ENCODE peak calls at places on chromosomes 12 and 14, in six cellular contexts. One of them, this sample, is unnamed.

GRCh38 chr14:71758198-71758955 is 173.9 kb upstream of the RGS6 start:
- DNase-seq in neural progenitor cell: no peak
- DNase-seq in suprapubic skin: no peak
- DNase-seq in left lung: no peak
- DNase-seq in tibial nerve: no peak
- DNase-seq in GM23338: no peak
- DNase-seq in this sample: no peak

GRCh38 chr12:113030875-113031525 is 25.5 kb upstream of the DTX1 start:
- DNase-seq in tibial nerve: peak
- DNase-seq in suprapubic skin: no peak
- DNase-seq in left lung: no peak
- DNase-seq in GM23338: peak
- DNase-seq in neural progenitor cell: peak
- DNase-seq in this sample: peak

GRCh38 chr14:98133806-98134205 is 1138.2 kb downstream of the BCL11B start:
- DNase-seq in suprapubic skin: no peak
- DNase-seq in GM23338: no peak
- DNase-seq in left lung: no peak
- DNase-seq in tibial nerve: no peak
- DNase-seq in neural progenitor cell: no peak
- DNase-seq in this sample: no peak

GRCh38 chr12:80632835-80633234 is 74.6 kb upstream of the MYF6 start:
- DNase-seq in tibial nerve: no peak
- DNase-seq in left lung: no peak
- DNase-seq in neural progenitor cell: peak
- DNase-seq in suprapubic skin: no peak
- DNase-seq in GM23338: peak
- DNase-seq in this sample: no peak

GRCh38 chr12:48901278-48901677 is 24.0 kb downstream of the FKBP11 start:
- DNase-seq in left lung: no peak
- DNase-seq in suprapubic skin: no peak
- DNase-seq in neural progenitor cell: no peak
- DNase-seq in tibial nerve: no peak
- DNase-seq in GM23338: no peak
- DNase-seq in this sample: no peak

GRCh38 chr14:95663226-95663797 is 22.9 kb upstream of the TCL1B start:
- DNase-seq in GM23338: no peak
- DNase-seq in suprapubic skin: no peak
- DNase-seq in left lung: no peak
- DNase-seq in neural progenitor cell: no peak
- DNase-seq in tibial nerve: no peak
- DNase-seq in this sample: no peak

GRCh38 chr14:62957562-62957961 is 87.7 kb downstream of the KCNH5 start:
- DNase-seq in tibial nerve: no peak
- DNase-seq in neural progenitor cell: no peak
- DNase-seq in suprapubic skin: no peak
- DNase-seq in left lung: peak
- DNase-seq in GM23338: no peak
- DNase-seq in this sample: no peak

GRCh38 chr14:106094654-106095189 is 568.3 kb downstream of the TMEM121 start:
- DNase-seq in suprapubic skin: no peak
- DNase-seq in GM23338: no peak
- DNase-seq in left lung: no peak
- DNase-seq in neural progenitor cell: peak
- DNase-seq in tibial nerve: no peak
- DNase-seq in this sample: no peak

GRCh38 chr14:65277027-65277426 is 135.5 kb upstream of the FUT8 start:
- DNase-seq in GM23338: no peak
- DNase-seq in left lung: no peak
- DNase-seq in tibial nerve: no peak
- DNase-seq in suprapubic skin: no peak
- DNase-seq in neural progenitor cell: no peak
- DNase-seq in this sample: no peak

GRCh38 chr12:52243774-52244614 is 11.0 kb downstream of the KRT7 start:
- DNase-seq in tibial nerve: peak
- DNase-seq in GM23338: no peak
- DNase-seq in neural progenitor cell: no peak
- DNase-seq in suprapubic skin: peak
- DNase-seq in left lung: peak
- DNase-seq in this sample: peak

GRCh38 chr12:106645074-106645421 is 62.2 kb downstream of the RFX4 start:
- DNase-seq in left lung: no peak
- DNase-seq in tibial nerve: peak
- DNase-seq in suprapubic skin: peak
- DNase-seq in GM23338: no peak
- DNase-seq in neural progenitor cell: no peak
- DNase-seq in this sample: peak

GRCh38 chr12:121812320-121812871 is 8.6 kb downstream of the SETD1B start:
- DNase-seq in left lung: peak
- DNase-seq in tibial nerve: peak
- DNase-seq in neural progenitor cell: peak
- DNase-seq in GM23338: peak
- DNase-seq in suprapubic skin: no peak
- DNase-seq in this sample: peak

GRCh38 chr12:104303538-104304151 is at the start of gene EID3:
- DNase-seq in suprapubic skin: peak
- DNase-seq in tibial nerve: peak
- DNase-seq in neural progenitor cell: peak
- DNase-seq in left lung: peak
- DNase-seq in GM23338: peak
- DNase-seq in this sample: peak
- H3K4me3 ChIP-seq in suprapubic skin: peak
- H3K4me3 ChIP-seq in tibial nerve: peak
- H3K4me3 ChIP-seq in neural progenitor cell: peak
- H3K4me3 ChIP-seq in left lung: peak
- H3K4me3 ChIP-seq in GM23338: peak
- H3K4me3 ChIP-seq in this sample: peak

DNA sequence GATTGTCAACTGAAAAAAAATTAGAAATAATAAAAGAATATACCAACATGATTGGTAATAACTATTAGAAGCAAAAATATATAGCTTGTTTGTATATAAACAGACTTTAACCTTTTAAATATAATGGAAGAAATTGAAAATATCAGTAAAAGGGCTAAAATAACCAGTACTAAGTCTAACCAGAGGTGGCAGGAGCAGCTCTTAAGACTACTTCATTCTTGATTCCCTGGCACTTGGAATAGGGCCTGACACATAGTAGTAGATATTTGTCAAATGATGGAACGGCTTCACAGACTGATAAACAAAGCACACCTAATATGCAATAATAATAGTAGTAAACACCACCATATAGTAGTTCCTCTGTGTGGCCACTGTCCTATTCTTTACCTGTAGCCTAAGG is 9.4 kb downstream of the TMEM63C start:
- DNase-seq in suprapubic skin: no peak
- DNase-seq in left lung: no peak
- DNase-seq in tibial nerve: no peak
- DNase-seq in neural progenitor cell: no peak
- DNase-seq in GM23338: peak
- DNase-seq in this sample: no peak
- TF ChIP-seq CTCF in suprapubic skin: no peak
- TF ChIP-seq CTCF in left lung: no peak
- TF ChIP-seq CTCF in tibial nerve: no peak
- TF ChIP-seq CTCF in neural progenitor cell: peak
- TF ChIP-seq CTCF in GM23338: peak
- TF ChIP-seq CTCF in this sample: no peak

GRCh38 chr14:104174051-104174450 is 35.7 kb downstream of the KIF26A start:
- DNase-seq in left lung: no peak
- DNase-seq in GM23338: no peak
- DNase-seq in neural progenitor cell: no peak
- DNase-seq in tibial nerve: no peak
- DNase-seq in suprapubic skin: no peak
- DNase-seq in this sample: no peak
- H3K27ac ChIP-seq in left lung: no peak
- H3K27ac ChIP-seq in GM23338: no peak
- H3K27ac ChIP-seq in neural progenitor cell: no peak
- H3K27ac ChIP-seq in tibial nerve: no peak
- H3K27ac ChIP-seq in suprapubic skin: no peak
- H3K27ac ChIP-seq in this sample: no peak

DNA sequence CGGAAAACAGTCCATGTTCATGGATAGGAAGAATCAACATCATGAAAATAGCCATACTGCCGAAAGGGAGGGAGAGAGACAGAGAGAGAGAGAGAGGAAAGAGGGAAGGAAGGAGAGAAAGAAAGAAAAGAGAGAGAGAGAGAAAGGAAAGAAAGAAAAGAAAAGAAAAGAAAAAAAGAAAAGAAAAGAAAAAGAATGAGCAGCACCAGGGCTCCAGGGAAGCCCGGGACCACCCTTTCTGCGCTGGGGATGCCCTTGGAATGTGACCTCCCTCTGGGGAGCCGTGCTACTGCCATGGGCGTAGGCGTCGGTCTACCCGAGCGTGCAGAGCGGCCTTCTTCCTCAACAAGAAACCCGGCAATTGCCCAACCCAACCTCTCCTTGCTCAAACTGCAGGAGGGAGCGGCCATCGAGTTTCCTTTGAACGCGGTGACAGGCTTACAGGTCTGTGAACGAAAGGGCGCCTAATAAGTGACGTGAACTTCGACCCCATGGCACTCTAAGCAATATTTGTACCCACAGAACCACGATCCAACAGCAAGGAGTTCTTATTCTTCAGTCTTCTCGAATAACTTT is 16.9 kb downstream of the OR6S1 start:
- DNase-seq in left lung: peak
- DNase-seq in neural progenitor cell: peak
- DNase-seq in suprapubic skin: peak
- DNase-seq in GM23338: peak
- DNase-seq in tibial nerve: peak
- DNase-seq in this sample: peak
- H3K4me3 ChIP-seq in left lung: peak
- H3K4me3 ChIP-seq in neural progenitor cell: peak
- H3K4me3 ChIP-seq in suprapubic skin: peak
- H3K4me3 ChIP-seq in GM23338: peak
- H3K4me3 ChIP-seq in tibial nerve: peak
- H3K4me3 ChIP-seq in this sample: peak

DNA sequence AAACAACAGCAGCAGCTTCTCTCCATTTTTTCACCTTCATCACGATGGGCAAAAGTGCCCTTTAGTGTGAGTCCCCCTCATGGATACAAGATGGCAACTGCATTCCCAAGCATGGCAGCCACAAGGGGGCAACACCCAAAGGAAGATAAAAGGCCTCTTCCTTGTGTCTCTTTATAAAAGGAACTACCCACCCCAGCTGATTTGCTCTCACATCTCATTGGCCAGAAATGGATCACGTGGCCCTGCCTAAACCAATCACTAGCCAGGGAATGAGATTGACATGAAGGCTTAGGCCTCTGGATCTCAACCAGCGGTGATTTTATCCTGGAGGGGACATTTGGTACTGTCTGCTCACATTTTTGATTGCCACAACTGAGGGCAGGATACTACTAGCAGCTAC is 21.9 kb upstream of the IFT81 start:
- DNase-seq in left lung: no peak
- DNase-seq in suprapubic skin: no peak
- DNase-seq in tibial nerve: peak
- DNase-seq in neural progenitor cell: peak
- DNase-seq in GM23338: peak
- DNase-seq in this sample: no peak
- TF ChIP-seq CTCF in left lung: no peak
- TF ChIP-seq CTCF in suprapubic skin: no peak
- TF ChIP-seq CTCF in tibial nerve: no peak
- TF ChIP-seq CTCF in neural progenitor cell: peak
- TF ChIP-seq CTCF in GM23338: peak
- TF ChIP-seq CTCF in this sample: peak

GRCh38 chr12:120534703-120535655 is 823 bp downstream of the RNF10 start:
- DNase-seq in tibial nerve: no peak
- DNase-seq in neural progenitor cell: peak
- DNase-seq in left lung: peak
- DNase-seq in GM23338: peak
- DNase-seq in suprapubic skin: no peak
- DNase-seq in this sample: peak
- H3K27ac ChIP-seq in tibial nerve: peak
- H3K27ac ChIP-seq in neural progenitor cell: peak
- H3K27ac ChIP-seq in left lung: peak
- H3K27ac ChIP-seq in GM23338: peak
- H3K27ac ChIP-seq in suprapubic skin: peak
- H3K27ac ChIP-seq in this sample: peak

GRCh38 chr14:61468063-61468825 is 146.9 kb downstream of the PRKCH start:
- DNase-seq in neural progenitor cell: no peak
- DNase-seq in tibial nerve: no peak
- DNase-seq in GM23338: no peak
- DNase-seq in suprapubic skin: no peak
- DNase-seq in left lung: no peak
- DNase-seq in this sample: no peak

GRCh38 chr14:61470261-61470953 is 149.0 kb downstream of the PRKCH start:
- DNase-seq in suprapubic skin: no peak
- DNase-seq in GM23338: peak
- DNase-seq in tibial nerve: no peak
- DNase-seq in left lung: no peak
- DNase-seq in neural progenitor cell: peak
- DNase-seq in this sample: peak

GRCh38 chr14:61470954-61471279 is 149.5 kb downstream of the PRKCH start:
- DNase-seq in tibial nerve: no peak
- DNase-seq in left lung: no peak
- DNase-seq in suprapubic skin: no peak
- DNase-seq in neural progenitor cell: no peak
- DNase-seq in GM23338: no peak
- DNase-seq in this sample: no peak

GRCh38 chr14:61471297-61471980 is 150.1 kb downstream of the PRKCH start:
- DNase-seq in suprapubic skin: no peak
- DNase-seq in left lung: no peak
- DNase-seq in GM23338: no peak
- DNase-seq in neural progenitor cell: no peak
- DNase-seq in tibial nerve: no peak
- DNase-seq in this sample: no peak

DNA sequence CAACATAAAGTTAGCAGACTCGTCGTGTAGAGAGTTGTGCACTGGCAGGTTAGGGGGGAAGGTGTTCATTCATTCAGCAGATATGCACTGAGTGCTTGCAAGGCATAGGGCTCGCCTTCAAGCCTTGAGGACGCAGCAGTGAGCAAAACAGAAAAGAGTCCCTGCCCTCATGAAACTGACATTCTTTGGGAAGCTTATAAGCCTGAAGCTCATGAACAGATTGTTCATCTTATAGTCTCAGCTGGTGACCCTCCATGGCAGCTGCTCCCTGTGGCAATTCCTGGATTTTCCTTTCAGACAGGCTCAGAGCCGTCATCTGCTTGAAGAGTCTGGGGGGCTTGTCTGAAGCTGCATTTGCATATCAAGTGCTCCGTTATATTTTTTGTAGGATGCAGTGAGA is 148.4 kb downstream of the PRKCH start:
- DNase-seq in left lung: no peak
- DNase-seq in neural progenitor cell: no peak
- DNase-seq in suprapubic skin: no peak
- DNase-seq in GM23338: no peak
- DNase-seq in tibial nerve: no peak
- DNase-seq in this sample: no peak
- H3K4me3 ChIP-seq in left lung: no peak
- H3K4me3 ChIP-seq in neural progenitor cell: peak
- H3K4me3 ChIP-seq in suprapubic skin: no peak
- H3K4me3 ChIP-seq in GM23338: peak
- H3K4me3 ChIP-seq in tibial nerve: no peak
- H3K4me3 ChIP-seq in this sample: no peak